ENCODE peak calls at places on chromosomes 4 and X, in four cellular contexts. S is GM20000, B is germinal center, W is ACHN. R is an unnamed sample.
A peak's percentile ranks its signal among the peaks of the same experiment; 100 is the strongest.

GRCh38 chr4:132540268-132540667 is 608.8 kb upstream of the PCDH10 start:
- DNase-seq in S (no peak), B (no peak), W (no peak), R (no peak)

GRCh38 chrX:13569479-13570244 is at the start of gene EGFL6:
- DNase-seq in S (no peak), B (no peak), W (no peak), R (peak; percentile 46)

GRCh38 chr4:83876047-83876446 is 340.1 kb downstream of the GPAT3 start:
- DNase-seq in S (no peak), B (no peak), W (no peak), R (no peak)

GRCh38 chr4:64417974-64418373 is 8.7 kb upstream of the TECRL start:
- DNase-seq in S (no peak), B (no peak), W (no peak), R (no peak)

GRCh38 chrX:38804481-38805293 is 3.4 kb downstream of the MID1IP1 start:
- DNase-seq in S (peak; percentile 16), B (peak; percentile 5), W (no peak), R (peak; percentile 86)

GRCh38 chr4:100359433-100359832 is 158.4 kb downstream of the EMCN start:
- DNase-seq in S (no peak), B (no peak), W (no peak), R (no peak)

GRCh38 chrX:129006491-129006890 is 516.8 kb downstream of the SMARCA1 start:
- DNase-seq in S (no peak), B (no peak), W (no peak), R (no peak)

GRCh38 chr4:131091896-131092295 is 1995.9 kb downstream of the C4orf33 start:
- DNase-seq in S (peak; percentile 3), B (no peak), W (peak; percentile 40), R (no peak)

GRCh38 chr4:90328558-90328957 is 201.4 kb downstream of the CCSER1 start:
- DNase-seq in S (no peak), B (no peak), W (no peak), R (no peak)

R was measured in upper lobe of left lung.